ENCODE peak calls at places on chromosome 5, in nine cellular contexts. One of them, this sample, is unnamed.
A peak's percentile ranks its signal among the peaks of the same experiment; 100 is the strongest.

GRCh38 chr5:168047669-168048111 is 243.8 kb upstream of the WWC1 start:
- DNase-seq in upper lobe of left lung: no peak
- DNase-seq in H1: no peak
- DNase-seq in A549: no peak
- DNase-seq in sigmoid colon: no peak
- DNase-seq in suprapubic skin: no peak
- DNase-seq in HepG2: no peak
- DNase-seq in GM12878: no peak
- DNase-seq in ovary: no peak
- DNase-seq in this sample: no peak

GRCh38 chr5:14362511-14362910 is 219.1 kb upstream of the OTULINL start:
- DNase-seq in suprapubic skin: no peak
- DNase-seq in ovary: no peak
- DNase-seq in sigmoid colon: no peak
- DNase-seq in HepG2: no peak
- DNase-seq in H1: no peak
- DNase-seq in upper lobe of left lung: no peak
- DNase-seq in A549: no peak
- DNase-seq in GM12878: no peak
- DNase-seq in this sample: no peak

GRCh38 chr5:139611703-139612584 is 36.2 kb upstream of the CXXC5 start:
- DNase-seq in ovary: no peak
- DNase-seq in sigmoid colon: no peak
- DNase-seq in H1: no peak
- DNase-seq in suprapubic skin: no peak
- DNase-seq in HepG2: no peak
- DNase-seq in upper lobe of left lung: no peak
- DNase-seq in GM12878: no peak
- DNase-seq in A549: no peak
- DNase-seq in this sample: no peak

GRCh38 chr5:143682788-143683419 is 129.1 kb upstream of the HMHB1 start:
- DNase-seq in suprapubic skin: no peak
- DNase-seq in sigmoid colon: no peak
- DNase-seq in H1: no peak
- DNase-seq in HepG2: no peak
- DNase-seq in ovary: no peak
- DNase-seq in upper lobe of left lung: no peak
- DNase-seq in GM12878: no peak
- DNase-seq in A549: no peak
- DNase-seq in this sample: no peak

GRCh38 chr5:125249400-125249799 is 503.0 kb upstream of the ZNF608 start:
- DNase-seq in suprapubic skin: no peak
- DNase-seq in ovary: no peak
- DNase-seq in H1: no peak
- DNase-seq in GM12878: no peak
- DNase-seq in upper lobe of left lung: no peak
- DNase-seq in HepG2: no peak
- DNase-seq in sigmoid colon: no peak
- DNase-seq in A549: no peak
- DNase-seq in this sample: no peak

GRCh38 chr5:7209583-7210139 is 186.3 kb upstream of the ADCY2 start:
- DNase-seq in suprapubic skin: peak; percentile 64
- DNase-seq in HepG2: no peak
- DNase-seq in GM12878: no peak
- DNase-seq in ovary: no peak
- DNase-seq in sigmoid colon: no peak
- DNase-seq in A549: no peak
- DNase-seq in H1: no peak
- DNase-seq in upper lobe of left lung: no peak
- DNase-seq in this sample: peak; percentile 33

GRCh38 chr5:111748304-111748763 is 8.7 kb downstream of the NREP start:
- DNase-seq in H1: no peak
- DNase-seq in A549: no peak
- DNase-seq in sigmoid colon: no peak
- DNase-seq in upper lobe of left lung: no peak
- DNase-seq in GM12878: no peak
- DNase-seq in ovary: no peak
- DNase-seq in suprapubic skin: no peak
- DNase-seq in HepG2: no peak
- DNase-seq in this sample: no peak

GRCh38 chr5:132776077-132776931 is 735 bp downstream of the SEPTIN8 start:
- DNase-seq in sigmoid colon: peak; percentile 71
- DNase-seq in HepG2: peak; percentile 19
- DNase-seq in GM12878: no peak
- DNase-seq in A549: peak; percentile 48
- DNase-seq in H1: peak; percentile 58
- DNase-seq in ovary: peak; percentile 26
- DNase-seq in upper lobe of left lung: no peak
- DNase-seq in suprapubic skin: no peak
- DNase-seq in this sample: no peak

GRCh38 chr5:75651575-75651974 is 40.3 kb downstream of the ANKDD1B start:
- DNase-seq in upper lobe of left lung: no peak
- DNase-seq in GM12878: no peak
- DNase-seq in A549: no peak
- DNase-seq in suprapubic skin: no peak
- DNase-seq in ovary: no peak
- DNase-seq in sigmoid colon: no peak
- DNase-seq in HepG2: no peak
- DNase-seq in H1: no peak
- DNase-seq in this sample: no peak

GRCh38 chr5:172453206-172453985 is 929 bp downstream of the SH3PXD2B start:
- DNase-seq in suprapubic skin: no peak
- DNase-seq in HepG2: peak; percentile 49
- DNase-seq in ovary: peak; percentile 65
- DNase-seq in upper lobe of left lung: peak; percentile 22
- DNase-seq in A549: peak; percentile 54
- DNase-seq in H1: peak; percentile 72
- DNase-seq in sigmoid colon: peak; percentile 82
- DNase-seq in GM12878: no peak
- DNase-seq in this sample: no peak

GRCh38 chr5:81768960-81769452 is 18.1 kb upstream of the SSBP2 start:
- DNase-seq in HepG2: peak; percentile 3
- DNase-seq in GM12878: no peak
- DNase-seq in upper lobe of left lung: no peak
- DNase-seq in A549: peak; percentile 81
- DNase-seq in sigmoid colon: no peak
- DNase-seq in suprapubic skin: no peak
- DNase-seq in H1: no peak
- DNase-seq in ovary: no peak
- DNase-seq in this sample: no peak

GRCh38 chr5:139904566-139905400 is 109.2 kb downstream of the PSD2 start:
- DNase-seq in A549: no peak
- DNase-seq in sigmoid colon: peak; percentile 61
- DNase-seq in ovary: peak; percentile 36
- DNase-seq in upper lobe of left lung: no peak
- DNase-seq in GM12878: no peak
- DNase-seq in suprapubic skin: peak; percentile 55
- DNase-seq in H1: peak; percentile 74
- DNase-seq in HepG2: no peak
- DNase-seq in this sample: no peak

GRCh38 chr5:38961691-38962090 is 112.5 kb downstream of the RICTOR start:
- DNase-seq in ovary: no peak
- DNase-seq in HepG2: no peak
- DNase-seq in upper lobe of left lung: no peak
- DNase-seq in H1: no peak
- DNase-seq in A549: no peak
- DNase-seq in GM12878: no peak
- DNase-seq in suprapubic skin: no peak
- DNase-seq in sigmoid colon: no peak
- DNase-seq in this sample: no peak

GRCh38 chr5:161134123-161134522 is 282.1 kb upstream of the ATP10B start:
- DNase-seq in H1: no peak
- DNase-seq in HepG2: no peak
- DNase-seq in suprapubic skin: no peak
- DNase-seq in sigmoid colon: no peak
- DNase-seq in ovary: no peak
- DNase-seq in upper lobe of left lung: no peak
- DNase-seq in A549: no peak
- DNase-seq in GM12878: no peak
- DNase-seq in this sample: no peak

GRCh38 chr5:175718401-175719108 is 60.7 kb downstream of the HRH2 start:
- DNase-seq in sigmoid colon: peak; percentile 51
- DNase-seq in suprapubic skin: peak; percentile 49
- DNase-seq in A549: no peak
- DNase-seq in H1: peak; percentile 82
- DNase-seq in HepG2: no peak
- DNase-seq in ovary: no peak
- DNase-seq in GM12878: no peak
- DNase-seq in upper lobe of left lung: peak; percentile 64
- DNase-seq in this sample: peak; percentile 23

GRCh38 chr5:178762391-178762790 is 31.9 kb upstream of the ZNF354A start:
- DNase-seq in GM12878: no peak
- DNase-seq in sigmoid colon: no peak
- DNase-seq in H1: no peak
- DNase-seq in HepG2: no peak
- DNase-seq in ovary: no peak
- DNase-seq in upper lobe of left lung: no peak
- DNase-seq in A549: no peak
- DNase-seq in suprapubic skin: no peak
- DNase-seq in this sample: no peak

GRCh38 chr5:32439086-32439642 is 5.4 kb downstream of the ZFR start:
- DNase-seq in ovary: no peak
- DNase-seq in suprapubic skin: no peak
- DNase-seq in GM12878: no peak
- DNase-seq in HepG2: no peak
- DNase-seq in A549: no peak
- DNase-seq in sigmoid colon: no peak
- DNase-seq in H1: no peak
- DNase-seq in upper lobe of left lung: no peak
- DNase-seq in this sample: no peak

GRCh38 chr5:32435416-32435815 is 9.1 kb downstream of the ZFR start:
- DNase-seq in upper lobe of left lung: no peak
- DNase-seq in ovary: no peak
- DNase-seq in sigmoid colon: no peak
- DNase-seq in HepG2: no peak
- DNase-seq in H1: no peak
- DNase-seq in suprapubic skin: no peak
- DNase-seq in GM12878: no peak
- DNase-seq in A549: no peak
- DNase-seq in this sample: no peak

GRCh38 chr5:32432633-32433032 is 11.9 kb downstream of the ZFR start:
- DNase-seq in upper lobe of left lung: no peak
- DNase-seq in HepG2: no peak
- DNase-seq in A549: no peak
- DNase-seq in suprapubic skin: no peak
- DNase-seq in sigmoid colon: no peak
- DNase-seq in ovary: no peak
- DNase-seq in GM12878: no peak
- DNase-seq in H1: no peak
- DNase-seq in this sample: no peak

GRCh38 chr5:32436553-32437262 is 7.8 kb downstream of the ZFR start:
- DNase-seq in GM12878: no peak
- DNase-seq in sigmoid colon: no peak
- DNase-seq in suprapubic skin: no peak
- DNase-seq in ovary: no peak
- DNase-seq in A549: no peak
- DNase-seq in upper lobe of left lung: no peak
- DNase-seq in H1: no peak
- DNase-seq in HepG2: no peak
- DNase-seq in this sample: no peak
- TF ChIP-seq CTCF in GM12878: no peak
- TF ChIP-seq CTCF in sigmoid colon: no peak
- TF ChIP-seq CTCF in suprapubic skin: no peak
- TF ChIP-seq CTCF in ovary: no peak
- TF ChIP-seq CTCF in A549: no peak
- TF ChIP-seq CTCF in upper lobe of left lung: no peak
- TF ChIP-seq CTCF in H1: no peak
- TF ChIP-seq CTCF in HepG2: no peak
- TF ChIP-seq CTCF in this sample: no peak

DNA sequence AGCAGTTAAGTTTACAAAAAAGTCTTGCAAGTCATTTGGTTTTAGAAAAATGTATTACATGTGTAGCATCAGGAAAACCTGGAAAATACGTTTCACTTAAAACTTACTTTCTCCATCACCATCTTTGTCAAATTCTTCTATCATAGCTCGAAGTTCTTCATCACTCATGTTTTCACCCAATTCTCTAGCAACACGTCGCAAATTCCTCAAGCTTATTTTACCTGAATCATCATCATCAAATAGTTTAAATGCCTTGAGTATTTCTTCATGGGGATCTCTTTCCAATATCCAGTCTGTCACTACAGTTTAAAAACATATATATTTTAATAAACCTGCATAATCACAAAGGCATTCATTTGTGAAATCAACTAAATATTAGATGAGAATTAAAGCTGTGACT is 10.3 kb downstream of the CETN3 start:
- DNase-seq in ovary: no peak
- DNase-seq in A549: no peak
- DNase-seq in GM12878: no peak
- DNase-seq in H1: no peak
- DNase-seq in sigmoid colon: no peak
- DNase-seq in HepG2: no peak
- DNase-seq in suprapubic skin: no peak
- DNase-seq in upper lobe of left lung: no peak
- DNase-seq in this sample: no peak
- TF ChIP-seq EP300 in ovary: no peak
- TF ChIP-seq EP300 in A549: no peak
- TF ChIP-seq EP300 in GM12878: no peak
- TF ChIP-seq EP300 in H1: no peak
- TF ChIP-seq EP300 in sigmoid colon: no peak
- TF ChIP-seq EP300 in HepG2: no peak
- TF ChIP-seq EP300 in suprapubic skin: no peak
- TF ChIP-seq EP300 in upper lobe of left lung: no peak
- TF ChIP-seq EP300 in this sample: no peak

DNA sequence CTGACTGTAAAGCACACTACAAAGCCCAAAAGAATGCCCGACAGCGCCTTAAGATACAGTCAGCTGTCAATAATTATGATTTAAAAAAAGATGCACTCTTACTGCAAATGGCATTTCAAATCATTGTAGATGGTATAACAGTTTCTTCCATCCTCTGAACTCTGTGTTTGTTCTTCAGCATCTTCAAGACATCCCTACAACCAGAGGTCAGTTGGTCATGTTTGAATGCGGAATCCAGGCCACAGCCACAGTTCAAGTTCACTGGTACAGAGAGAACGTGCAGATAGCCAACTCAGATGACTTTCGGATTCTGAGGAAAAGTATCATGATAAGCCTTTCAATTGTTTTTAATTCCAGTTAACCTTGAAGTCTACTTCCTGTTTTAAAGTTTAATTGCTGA is 8.7 kb upstream of the MYOT start:
- DNase-seq in HepG2: no peak
- DNase-seq in A549: no peak
- DNase-seq in sigmoid colon: no peak
- DNase-seq in ovary: no peak
- DNase-seq in upper lobe of left lung: no peak
- DNase-seq in suprapubic skin: no peak
- DNase-seq in H1: no peak
- DNase-seq in GM12878: no peak
- DNase-seq in this sample: no peak
- H3K4me3 ChIP-seq in HepG2: no peak overlapping the region
- H3K4me3 ChIP-seq in A549: no peak overlapping the region
- H3K4me3 ChIP-seq in sigmoid colon: no peak overlapping the region
- H3K4me3 ChIP-seq in ovary: peak overlapping the region; percentile 15
- H3K4me3 ChIP-seq in upper lobe of left lung: no peak overlapping the region
- H3K4me3 ChIP-seq in suprapubic skin: peak overlapping the region; percentile 8
- H3K4me3 ChIP-seq in H1: no peak overlapping the region
- H3K4me3 ChIP-seq in GM12878: no peak overlapping the region
- H3K4me3 ChIP-seq in this sample: no peak overlapping the region

DNA sequence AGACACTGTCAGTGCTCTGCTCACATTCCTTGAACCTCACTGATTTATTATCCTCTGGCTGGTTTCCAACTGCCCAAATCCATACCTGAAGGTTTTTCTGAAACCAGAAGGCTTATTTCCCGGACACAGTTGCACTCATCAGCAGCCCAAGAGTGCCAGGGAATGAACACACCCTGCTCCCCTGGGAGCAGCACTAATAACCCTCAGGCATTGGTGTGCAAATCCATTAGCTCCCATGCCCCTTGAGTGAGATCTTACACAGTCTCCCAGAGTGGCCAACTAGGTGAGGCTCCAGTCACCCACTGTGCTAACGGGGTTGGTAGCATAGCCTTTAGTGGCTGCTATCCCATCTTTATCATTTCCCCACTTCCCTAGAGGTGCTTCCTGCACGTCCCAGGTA is 38.8 kb downstream of the F2R start:
- DNase-seq in sigmoid colon: no peak
- DNase-seq in H1: peak; percentile 33
- DNase-seq in HepG2: no peak
- DNase-seq in upper lobe of left lung: no peak
- DNase-seq in A549: no peak
- DNase-seq in suprapubic skin: no peak
- DNase-seq in ovary: no peak
- DNase-seq in GM12878: no peak
- DNase-seq in this sample: no peak
- TF ChIP-seq CTCF in sigmoid colon: no peak
- TF ChIP-seq CTCF in H1: no peak
- TF ChIP-seq CTCF in HepG2: no peak
- TF ChIP-seq CTCF in upper lobe of left lung: no peak
- TF ChIP-seq CTCF in A549: no peak
- TF ChIP-seq CTCF in suprapubic skin: no peak
- TF ChIP-seq CTCF in ovary: no peak
- TF ChIP-seq CTCF in GM12878: no peak
- TF ChIP-seq CTCF in this sample: no peak

This sample was measured in tibial nerve.